ENCODE peak calls at places on chromosome 2, in nine cellular contexts. K, V, Y, C, R, S, D, I and W are unnamed samples.

GRCh38 chr2:107263596-107264090 is 377.7 kb upstream of the ST6GAL2 start:
- DNase-seq in I (no peak), Y (no peak), D (no peak), K (no peak), V (no peak), S (no peak), R (no peak), C (no peak), W (no peak)

GRCh38 chr2:105443610-105444598 is 45.1 kb upstream of the FHL2 start:
- DNase-seq in V (no peak), C (peak; percentile 14), Y (no peak), R (no peak), D (no peak), S (no peak), K (no peak), I (no peak), W (no peak)

GRCh38 chr2:20193185-20193584 is 31.7 kb downstream of the SDC1 start:
- DNase-seq in S (no peak), K (peak; percentile 33), D (no peak), V (no peak), C (no peak), I (no peak), R (no peak), Y (no peak), W (no peak)

GRCh38 chr2:204885747-204886146 is 340.5 kb downstream of the PARD3B start:
- DNase-seq in S (no peak), Y (no peak), K (peak; percentile 24), R (no peak), V (no peak), I (no peak), C (no peak), D (peak; percentile 6), W (no peak)

GRCh38 chr2:220315098-220315785 is 687.8 kb downstream of the SLC4A3 start:
- DNase-seq in C (no peak), D (no peak), Y (no peak), R (no peak), S (no peak), V (no peak), I (no peak), K (no peak), W (no peak)

GRCh38 chr2:105697781-105698449 is 46.8 kb upstream of the NCK2 start:
- DNase-seq in C (no peak), K (no peak), I (no peak), D (no peak), S (no peak), R (no peak), Y (no peak), V (no peak), W (no peak)

GRCh38 chr2:111171337-111171930 is 50.7 kb downstream of the BCL2L11 start:
- DNase-seq in R (no peak), C (no peak), S (no peak), Y (no peak), I (no peak), K (no peak), V (no peak), D (no peak), W (no peak)

GRCh38 chr2:85430780-85431601 is 12.5 kb downstream of the SH2D6 start:
- DNase-seq in S (no peak), V (peak; percentile 97), D (peak; percentile 74), C (no peak), I (no peak), Y (no peak), K (no peak), R (peak; percentile 66), W (peak; percentile 91)

GRCh38 chr2:3712841-3713503 is 9.6 kb downstream of the DCDC2C start:
- DNase-seq in Y (no peak), K (peak; percentile 1), C (no peak), R (no peak), V (no peak), S (no peak), D (no peak), I (no peak), W (no peak)

GRCh38 chr2:173359231-173359630 is 4.6 kb downstream of the CDCA7 start:
- DNase-seq in Y (peak; percentile 65), V (no peak), R (no peak), I (no peak), K (peak; percentile 12), D (no peak), S (peak; percentile 79), C (no peak), W (no peak)

GRCh38 chr2:177171418-177171865 is 41.2 kb upstream of the HNRNPA3 start:
- DNase-seq in Y (no peak), K (no peak), V (no peak), S (no peak), C (no peak), D (no peak), I (no peak), R (no peak), W (no peak)

GRCh38 chr2:96541753-96542152 is 5.2 kb downstream of the ARID5A start:
- DNase-seq in C (no peak), K (no peak), S (no peak), D (no peak), V (no peak), Y (no peak), I (no peak), R (no peak), W (no peak)

GRCh38 chr2:122112633-122113032 is 357.2 kb downstream of the TSN start:
- DNase-seq in S (no peak), C (no peak), I (no peak), D (no peak), K (no peak), V (no peak), R (no peak), Y (no peak), W (no peak)

GRCh38 chr2:232699110-232699509 is 2.0 kb downstream of the GIGYF2 start:
- DNase-seq in V (no peak), Y (no peak), I (no peak), S (no peak), K (no peak), C (no peak), D (no peak), R (no peak), W (no peak)

GRCh38 chr2:28956415-28956826 is 24.7 kb upstream of the TOGARAM2 start:
- DNase-seq in D (peak; percentile 60), V (peak; percentile 89), K (peak; percentile 11), I (peak; percentile 9), S (no peak), C (no peak), R (peak; percentile 25), Y (peak; percentile 52), W (peak; percentile 72)

GRCh38 chr2:26630235-26630634 is 10.9 kb downstream of the CIB4 start:
- DNase-seq in R (no peak), Y (no peak), S (no peak), I (no peak), D (no peak), K (no peak), V (no peak), C (no peak), W (no peak)

GRCh38 chr2:168244318-168244717 is 3.1 kb downstream of the STK39 start:
- DNase-seq in K (no peak), V (no peak), S (no peak), D (peak; percentile 41), Y (peak; percentile 72), C (no peak), I (peak; percentile 45), R (no peak), W (peak; percentile 35)

GRCh38 chr2:160387558-160388262 is 105.9 kb downstream of the RBMS1 start:
- DNase-seq in S (no peak), C (peak; percentile 95), Y (no peak), D (no peak), R (no peak), V (no peak), I (no peak), K (peak; percentile 99), W (no peak)

GRCh38 chr2:159875083-159875482 is 77.1 kb upstream of the CD302 start:
- DNase-seq in K (no peak), Y (no peak), I (no peak), S (no peak), R (no peak), V (no peak), C (no peak), D (no peak), W (peak; percentile 30)

GRCh38 chr2:74503506-74504475 is 3.7 kb downstream of the PCGF1 start:
- DNase-seq in S (no peak), C (no peak), D (peak; percentile 15), I (no peak), Y (no peak), K (no peak), R (no peak), V (no peak), W (no peak)

GRCh38 chr2:191811807-191812602 is 34.9 kb downstream of the CAVIN2 start:
- DNase-seq in R (peak; percentile 35), D (peak; percentile 61), S (no peak), V (peak; percentile 37), C (peak; percentile 80), K (peak; percentile 64), Y (no peak), I (no peak), W (peak; percentile 56)

GRCh38 chr2:213834331-213834730 is 550.1 kb downstream of the SPAG16 start:
- DNase-seq in R (no peak), C (peak; percentile 79), V (no peak), S (no peak), D (no peak), I (no peak), Y (no peak), K (peak; percentile 93), W (no peak)

GRCh38 chr2:122164964-122165363 is 409.5 kb downstream of the TSN start:
- DNase-seq in Y (no peak), S (no peak), V (no peak), K (no peak), I (no peak), C (no peak), R (no peak), D (no peak), W (no peak)

GRCh38 chr2:168119519-168120141 is 127.8 kb downstream of the STK39 start:
- DNase-seq in K (peak; percentile 65), R (no peak), S (no peak), D (peak; percentile 35), Y (peak; percentile 54), I (no peak), V (no peak), C (peak; percentile 78), W (peak; percentile 27)